ENCODE peak calls at places on chromosomes 16 and 17, in seven cellular contexts. P is neural progenitor cell, I is uterus, A is HCT116, D is cardiac muscle cell, S is right cardiac atrium, J is fibroblast of lung. C is an unnamed sample.

GRCh38 chr16:58043571-58044155 is 18.1 kb downstream of the MMP15 start:
- DNase-seq in P (no peak), I (no peak), A (no peak), D (no peak), S (no peak), J (no peak), C (no peak)

GRCh38 chr16:66402166-66402565 is 24.9 kb upstream of the BEAN1 start:
- DNase-seq in P (no peak), I (no peak), A (no peak), D (no peak), S (no peak), J (no peak), C (no peak)

GRCh38 chr16:69338557-69339288 is 641 bp downstream of the COG8 start:
- DNase-seq in P (no peak), I (no peak), A (no peak), D (no peak), S (peak; percentile 52), J (no peak), C (peak; percentile 64)

GRCh38 chr16:85491798-85492616 is 121.1 kb upstream of the GSE1 start:
- DNase-seq in P (no peak), I (peak; percentile 62), A (peak; percentile 41), D (peak; percentile 67), S (peak; percentile 90), J (peak; percentile 37), C (peak; percentile 83)

GRCh38 chr17:46011711-46012505 is 12.9 kb downstream of the STH start:
- DNase-seq in P (no peak), I (no peak), A (no peak), D (no peak), S (no peak), J (no peak), C (no peak)

GRCh38 chr16:75591001-75591852 is 25.0 kb downstream of the GABARAPL2 start:
- DNase-seq in P (no peak), I (peak; percentile 72), A (no peak), D (peak; percentile 72), S (peak; percentile 80), J (peak; percentile 95), C (peak; percentile 57)

GRCh38 chr16:27314161-27314723 is 468 bp downstream of the IL4R start:
- DNase-seq in P (no peak), I (peak; percentile 62), A (peak; percentile 42), D (peak; percentile 31), S (peak; percentile 81), J (peak; percentile 93), C (peak; percentile 78)

GRCh38 chr17:74148446-74148845 is 55.0 kb upstream of the RPL38 start:
- DNase-seq in P (no peak), I (no peak), A (no peak), D (no peak), S (no peak), J (no peak), C (no peak)

GRCh38 chr17:979539-980405 is at the start of gene NXN:
- DNase-seq in P (peak; percentile 94), I (peak; percentile 89), A (no peak), D (peak; percentile 93), S (peak; percentile 96), J (peak; percentile 60), C (peak; percentile 98)

GRCh38 chr16:59412275-59412841 is 678.2 kb upstream of the GOT2 start:
- DNase-seq in P (peak; percentile 41), I (no peak), A (no peak), D (peak; percentile 63), S (no peak), J (peak; percentile 28), C (no peak)

GRCh38 chr17:52027620-52028019 is 130.9 kb downstream of the CA10 start:
- DNase-seq in P (no peak), I (no peak), A (no peak), D (no peak), S (no peak), J (peak; percentile 79), C (no peak)

GRCh38 chr17:30819941-30820705 is 4.4 kb downstream of the CRLF3 start:
- DNase-seq in P (no peak), I (no peak), A (no peak), D (no peak), S (no peak), J (no peak), C (no peak)

GRCh38 chr16:74800216-74800871 is 25.7 kb upstream of the FA2H start:
- DNase-seq in P (no peak), I (no peak), A (no peak), D (no peak), S (no peak), J (no peak), C (no peak)

GRCh38 chr17:47776330-47777197 is 43.5 kb downstream of the TBX21 start:
- DNase-seq in P (peak; percentile 40), I (no peak), A (peak; percentile 54), D (peak; percentile 57), S (no peak), J (peak; percentile 24), C (no peak)

GRCh38 chr16:84117482-84117843 is 721 bp upstream of the MBTPS1 start:
- DNase-seq in P (peak; percentile 58), I (no peak), A (no peak), D (no peak), S (no peak), J (peak; percentile 33), C (no peak)

GRCh38 chr16:10984509-10984908 is 40.1 kb downstream of the CLEC16A start:
- DNase-seq in P (no peak), I (no peak), A (no peak), D (no peak), S (no peak), J (peak; percentile 67), C (no peak)

GRCh38 chr16:50340578-50340977 is 28.2 kb downstream of the BRD7 start:
- DNase-seq in P (no peak), I (no peak), A (no peak), D (no peak), S (no peak), J (peak; percentile 59), C (no peak)

GRCh38 chr16:50335198-50335958 is 33.4 kb downstream of the BRD7 start:
- DNase-seq in P (no peak), I (no peak), A (no peak), D (no peak), S (no peak), J (no peak), C (no peak)

GRCh38 chr16:50334106-50334975 is 34.4 kb downstream of the BRD7 start:
- DNase-seq in P (no peak), I (no peak), A (no peak), D (no peak), S (no peak), J (no peak), C (no peak)

GRCh38 chr16:50336884-50337283 is 31.9 kb downstream of the BRD7 start:
- DNase-seq in P (no peak), I (no peak), A (no peak), D (no peak), S (no peak), J (no peak), C (no peak)

GRCh38 chr16:50338371-50339231 is 30.2 kb downstream of the BRD7 start:
- DNase-seq in P (no peak), I (no peak), A (no peak), D (no peak), S (no peak), J (peak; percentile 41), C (no peak)
- H3K4me3 ChIP-seq in P (no peak overlapping the region), I (no peak overlapping the region), A (no peak overlapping the region), D (no peak overlapping the region), S (no peak overlapping the region), J (no peak overlapping the region), C (no peak overlapping the region)

DNA sequence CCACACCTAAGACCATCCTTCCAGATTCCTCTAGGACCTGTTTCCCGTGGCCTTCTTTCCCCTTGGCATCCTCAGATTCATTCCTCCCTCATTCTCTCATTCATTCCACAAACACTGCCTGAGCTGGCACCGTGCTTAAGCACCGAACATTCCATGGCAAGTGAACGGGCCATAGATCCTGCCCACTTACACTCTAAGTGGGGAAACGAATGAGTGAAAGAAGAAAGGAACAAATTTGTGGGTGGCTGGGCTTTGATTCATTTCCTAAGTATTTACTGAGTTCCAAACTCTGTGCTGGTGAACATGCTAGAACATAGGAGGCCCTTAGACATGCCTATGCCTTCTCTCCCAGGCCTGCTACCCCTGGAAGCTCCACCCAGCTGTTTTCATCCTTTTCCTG is 30.0 kb downstream of the SRCIN1 start:
- DNase-seq in P (no peak), I (no peak), A (no peak), D (no peak), S (peak; percentile 0), J (peak; percentile 46), C (no peak)
- H3K27me3 ChIP-seq in P (peaks cover 97% of the 10 kb centered on the region), I (peaks cover 7% of the 10 kb centered on the region), A (no peaks in the 10 kb centered on the region), D (peaks cover 71% of the 10 kb centered on the region), S (no peaks in the 10 kb centered on the region), J (peaks cover 71% of the 10 kb centered on the region), C (peaks cover 100% of the 10 kb centered on the region)

DNA sequence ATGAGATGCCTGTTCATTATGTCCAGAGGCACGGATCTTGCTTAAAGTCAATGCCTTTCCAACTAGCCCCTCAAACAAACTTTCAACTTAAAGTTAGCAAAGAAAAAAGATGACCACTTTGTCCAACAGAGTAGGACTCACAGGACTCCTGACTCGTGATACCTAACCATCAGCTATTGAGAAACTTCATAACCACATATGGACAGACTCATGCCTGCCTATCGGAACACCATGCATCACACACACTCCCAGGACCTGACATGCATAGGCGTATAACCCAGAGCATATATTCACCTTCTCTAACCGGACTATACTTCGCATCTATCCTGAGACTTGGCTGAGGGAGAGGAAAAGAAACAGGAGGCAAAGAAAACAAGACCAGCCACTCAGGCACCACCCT is 2.3 kb downstream of the PIP4K2B start:
- DNase-seq in P (no peak), I (no peak), A (no peak), D (no peak), S (no peak), J (peak; percentile 23), C (no peak)
- H3K4me3 ChIP-seq in P (peak overlapping the region; percentile 87), I (no peak overlapping the region), A (no peak overlapping the region), D (no peak overlapping the region), S (no peak overlapping the region), J (peak overlapping the region; percentile 83), C (no peak overlapping the region)

DNA sequence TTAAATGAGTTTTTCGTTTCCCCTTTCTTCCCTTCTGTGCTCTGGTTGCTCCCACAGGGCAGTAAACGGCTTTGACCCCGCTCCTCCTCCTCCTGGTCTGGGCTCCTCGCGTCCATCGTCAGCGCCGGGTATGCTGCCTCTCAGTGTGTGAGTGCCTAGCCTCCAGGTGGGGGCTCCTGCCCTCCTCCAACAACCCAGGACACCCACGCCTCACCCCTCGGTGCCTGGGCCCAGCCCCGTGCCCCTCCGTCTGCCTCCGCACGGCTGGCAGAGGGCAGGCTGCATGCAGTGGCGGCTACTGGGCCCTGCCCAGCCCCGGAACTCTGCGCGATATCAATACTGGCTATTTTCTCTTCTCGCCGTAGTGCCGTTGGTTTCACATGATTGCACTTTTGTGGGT is 31.2 kb downstream of the NDEL1 start:
- DNase-seq in P (no peak), I (no peak), A (no peak), D (no peak), S (no peak), J (no peak), C (no peak)
- H3K27me3 ChIP-seq in P (no peaks in the 10 kb centered on the region), I (no peaks in the 10 kb centered on the region), A (no peaks in the 10 kb centered on the region), D (no peaks in the 10 kb centered on the region), S (no peaks in the 10 kb centered on the region), J (no peaks in the 10 kb centered on the region), C (no peaks in the 10 kb centered on the region)

C was measured in left lung.